ENCODE peak calls at places on chromosome 18, in nine cellular contexts. One of them, this sample, is unnamed.

GRCh38 chr18:44815108-44815507 is 134.4 kb downstream of the SETBP1 start:
- DNase-seq in body of pancreas: no peak
- DNase-seq in hepatocyte: no peak
- DNase-seq in fibroblast of pulmonary artery: no peak
- DNase-seq in GM23338: no peak
- DNase-seq in GM13977: no peak
- DNase-seq in MCF 10A: no peak
- DNase-seq in fibroblast of lung: no peak
- DNase-seq in GM10248: no peak
- DNase-seq in this sample: no peak

GRCh38 chr18:56315363-56315762 is 323.0 kb downstream of the TXNL1 start:
- DNase-seq in hepatocyte: no peak
- DNase-seq in body of pancreas: no peak
- DNase-seq in GM23338: no peak
- DNase-seq in fibroblast of pulmonary artery: peak
- DNase-seq in GM10248: no peak
- DNase-seq in fibroblast of lung: peak
- DNase-seq in GM13977: no peak
- DNase-seq in MCF 10A: peak
- DNase-seq in this sample: no peak

GRCh38 chr18:10057808-10058791 is 144.3 kb downstream of the VAPA start:
- DNase-seq in fibroblast of pulmonary artery: peak
- DNase-seq in GM10248: no peak
- DNase-seq in MCF 10A: peak
- DNase-seq in GM23338: no peak
- DNase-seq in GM13977: no peak
- DNase-seq in fibroblast of lung: peak
- DNase-seq in hepatocyte: peak
- DNase-seq in body of pancreas: peak
- DNase-seq in this sample: no peak

GRCh38 chr18:13434854-13435253 is 216.3 kb downstream of the LDLRAD4 start:
- DNase-seq in hepatocyte: no peak
- DNase-seq in fibroblast of lung: no peak
- DNase-seq in body of pancreas: no peak
- DNase-seq in GM13977: no peak
- DNase-seq in GM23338: no peak
- DNase-seq in MCF 10A: no peak
- DNase-seq in fibroblast of pulmonary artery: no peak
- DNase-seq in GM10248: no peak
- DNase-seq in this sample: no peak

GRCh38 chr18:36592282-36592681 is 236.5 kb downstream of the TPGS2 start:
- DNase-seq in fibroblast of lung: peak
- DNase-seq in body of pancreas: no peak
- DNase-seq in MCF 10A: no peak
- DNase-seq in GM23338: no peak
- DNase-seq in hepatocyte: no peak
- DNase-seq in GM13977: no peak
- DNase-seq in fibroblast of pulmonary artery: no peak
- DNase-seq in GM10248: no peak
- DNase-seq in this sample: no peak

GRCh38 chr18:49664086-49664890 is 102.4 kb downstream of the LIPG start:
- DNase-seq in GM10248: no peak
- DNase-seq in hepatocyte: no peak
- DNase-seq in fibroblast of lung: no peak
- DNase-seq in MCF 10A: no peak
- DNase-seq in fibroblast of pulmonary artery: peak
- DNase-seq in GM13977: no peak
- DNase-seq in GM23338: peak
- DNase-seq in body of pancreas: no peak
- DNase-seq in this sample: peak

GRCh38 chr18:60372598-60372997 is at the start of gene MC4R:
- DNase-seq in GM23338: peak
- DNase-seq in fibroblast of pulmonary artery: peak
- DNase-seq in body of pancreas: no peak
- DNase-seq in fibroblast of lung: peak
- DNase-seq in GM13977: no peak
- DNase-seq in MCF 10A: no peak
- DNase-seq in GM10248: no peak
- DNase-seq in hepatocyte: peak
- DNase-seq in this sample: peak

GRCh38 chr18:24631238-24632025 is 171.0 kb downstream of the HRH4 start:
- DNase-seq in GM13977: no peak
- DNase-seq in fibroblast of pulmonary artery: no peak
- DNase-seq in GM10248: no peak
- DNase-seq in MCF 10A: no peak
- DNase-seq in GM23338: peak
- DNase-seq in fibroblast of lung: peak
- DNase-seq in hepatocyte: no peak
- DNase-seq in body of pancreas: no peak
- DNase-seq in this sample: peak

GRCh38 chr18:31161757-31162418 is 768 bp downstream of the DSC1 start:
- DNase-seq in fibroblast of lung: peak
- DNase-seq in hepatocyte: no peak
- DNase-seq in body of pancreas: no peak
- DNase-seq in GM13977: no peak
- DNase-seq in fibroblast of pulmonary artery: no peak
- DNase-seq in GM23338: no peak
- DNase-seq in MCF 10A: no peak
- DNase-seq in GM10248: no peak
- DNase-seq in this sample: no peak

GRCh38 chr18:13427354-13427753 is 208.8 kb downstream of the LDLRAD4 start:
- DNase-seq in GM23338: no peak
- DNase-seq in body of pancreas: no peak
- DNase-seq in fibroblast of lung: no peak
- DNase-seq in GM10248: no peak
- DNase-seq in GM13977: no peak
- DNase-seq in MCF 10A: no peak
- DNase-seq in fibroblast of pulmonary artery: no peak
- DNase-seq in hepatocyte: no peak
- DNase-seq in this sample: no peak

GRCh38 chr18:46732801-46733200 is 24.1 kb downstream of the ST8SIA5 start:
- DNase-seq in GM13977: no peak
- DNase-seq in fibroblast of lung: no peak
- DNase-seq in GM23338: no peak
- DNase-seq in MCF 10A: no peak
- DNase-seq in GM10248: no peak
- DNase-seq in body of pancreas: no peak
- DNase-seq in fibroblast of pulmonary artery: no peak
- DNase-seq in hepatocyte: no peak
- DNase-seq in this sample: no peak

GRCh38 chr18:11279461-11279860 is 130.1 kb upstream of the PIEZO2 start:
- DNase-seq in GM13977: no peak
- DNase-seq in MCF 10A: no peak
- DNase-seq in fibroblast of lung: no peak
- DNase-seq in GM10248: no peak
- DNase-seq in body of pancreas: no peak
- DNase-seq in fibroblast of pulmonary artery: no peak
- DNase-seq in hepatocyte: no peak
- DNase-seq in GM23338: no peak
- DNase-seq in this sample: no peak

GRCh38 chr18:26450989-26451682 is 97.2 kb downstream of the KCTD1 start:
- DNase-seq in MCF 10A: no peak
- DNase-seq in fibroblast of pulmonary artery: no peak
- DNase-seq in GM13977: no peak
- DNase-seq in body of pancreas: no peak
- DNase-seq in GM10248: no peak
- DNase-seq in hepatocyte: no peak
- DNase-seq in fibroblast of lung: no peak
- DNase-seq in GM23338: no peak
- DNase-seq in this sample: no peak

GRCh38 chr18:80172056-80172455 is 63.0 kb downstream of the ADNP2 start:
- DNase-seq in fibroblast of lung: peak
- DNase-seq in MCF 10A: no peak
- DNase-seq in GM13977: no peak
- DNase-seq in GM23338: no peak
- DNase-seq in fibroblast of pulmonary artery: no peak
- DNase-seq in hepatocyte: no peak
- DNase-seq in GM10248: no peak
- DNase-seq in body of pancreas: no peak
- DNase-seq in this sample: no peak

GRCh38 chr18:10519366-10519765 is 6.5 kb upstream of the NAPG start:
- DNase-seq in fibroblast of lung: peak
- DNase-seq in fibroblast of pulmonary artery: peak
- DNase-seq in hepatocyte: no peak
- DNase-seq in body of pancreas: no peak
- DNase-seq in GM10248: no peak
- DNase-seq in GM23338: no peak
- DNase-seq in GM13977: no peak
- DNase-seq in MCF 10A: no peak
- DNase-seq in this sample: no peak

GRCh38 chr18:9101730-9102390 is 639 bp upstream of the NDUFV2 start:
- DNase-seq in fibroblast of lung: peak
- DNase-seq in GM13977: peak
- DNase-seq in hepatocyte: peak
- DNase-seq in MCF 10A: peak
- DNase-seq in fibroblast of pulmonary artery: peak
- DNase-seq in GM10248: peak
- DNase-seq in body of pancreas: peak
- DNase-seq in GM23338: no peak
- DNase-seq in this sample: no peak

GRCh38 chr18:70420151-70420898 is 131.5 kb downstream of the SOCS6 start:
- DNase-seq in body of pancreas: no peak
- DNase-seq in GM23338: no peak
- DNase-seq in GM13977: no peak
- DNase-seq in fibroblast of pulmonary artery: peak
- DNase-seq in MCF 10A: peak
- DNase-seq in GM10248: no peak
- DNase-seq in fibroblast of lung: peak
- DNase-seq in hepatocyte: no peak
- DNase-seq in this sample: no peak

GRCh38 chr18:48013162-48013561 is 82.7 kb upstream of the SMAD2 start:
- DNase-seq in body of pancreas: no peak
- DNase-seq in fibroblast of lung: no peak
- DNase-seq in fibroblast of pulmonary artery: no peak
- DNase-seq in GM10248: no peak
- DNase-seq in GM13977: no peak
- DNase-seq in MCF 10A: no peak
- DNase-seq in GM23338: no peak
- DNase-seq in hepatocyte: no peak
- DNase-seq in this sample: no peak

GRCh38 chr18:45357681-45358470 is 257.4 kb upstream of the SLC14A2 start:
- DNase-seq in body of pancreas: peak
- DNase-seq in fibroblast of lung: peak
- DNase-seq in GM13977: no peak
- DNase-seq in GM10248: no peak
- DNase-seq in hepatocyte: no peak
- DNase-seq in GM23338: no peak
- DNase-seq in fibroblast of pulmonary artery: no peak
- DNase-seq in MCF 10A: no peak
- DNase-seq in this sample: no peak

GRCh38 chr18:9147440-9148238 is 11.1 kb downstream of the ANKRD12 start:
- DNase-seq in body of pancreas: peak
- DNase-seq in fibroblast of pulmonary artery: peak
- DNase-seq in MCF 10A: peak
- DNase-seq in hepatocyte: peak
- DNase-seq in GM13977: peak
- DNase-seq in fibroblast of lung: peak
- DNase-seq in GM23338: peak
- DNase-seq in GM10248: peak
- DNase-seq in this sample: no peak

GRCh38 chr18:3998698-3999333 is 456.3 kb downstream of the DLGAP1 start:
- DNase-seq in GM10248: no peak
- DNase-seq in GM23338: peak
- DNase-seq in body of pancreas: no peak
- DNase-seq in fibroblast of lung: peak
- DNase-seq in MCF 10A: peak
- DNase-seq in hepatocyte: peak
- DNase-seq in GM13977: no peak
- DNase-seq in fibroblast of pulmonary artery: peak
- DNase-seq in this sample: no peak
- TF ChIP-seq CTCF in GM10248: peak
- TF ChIP-seq CTCF in GM23338: peak
- TF ChIP-seq CTCF in body of pancreas: peak
- TF ChIP-seq CTCF in fibroblast of lung: peak
- TF ChIP-seq CTCF in MCF 10A: peak
- TF ChIP-seq CTCF in hepatocyte: peak
- TF ChIP-seq CTCF in GM13977: peak
- TF ChIP-seq CTCF in fibroblast of pulmonary artery: peak
- TF ChIP-seq CTCF in this sample: peak

GRCh38 chr18:73670046-73670445 is 477.6 kb downstream of the FBXO15 start:
- DNase-seq in GM23338: no peak
- DNase-seq in GM13977: no peak
- DNase-seq in body of pancreas: no peak
- DNase-seq in hepatocyte: no peak
- DNase-seq in fibroblast of pulmonary artery: no peak
- DNase-seq in MCF 10A: no peak
- DNase-seq in GM10248: no peak
- DNase-seq in fibroblast of lung: no peak
- DNase-seq in this sample: no peak
- TF ChIP-seq CTCF in GM23338: no peak
- TF ChIP-seq CTCF in GM13977: no peak
- TF ChIP-seq CTCF in body of pancreas: no peak
- TF ChIP-seq CTCF in hepatocyte: no peak
- TF ChIP-seq CTCF in fibroblast of pulmonary artery: no peak
- TF ChIP-seq CTCF in MCF 10A: no peak
- TF ChIP-seq CTCF in GM10248: no peak
- TF ChIP-seq CTCF in fibroblast of lung: no peak
- TF ChIP-seq CTCF in this sample: no peak

GRCh38 chr18:459801-460200 is 40.7 kb downstream of the COLEC12 start:
- DNase-seq in hepatocyte: no peak
- DNase-seq in GM13977: no peak
- DNase-seq in GM10248: no peak
- DNase-seq in fibroblast of pulmonary artery: no peak
- DNase-seq in GM23338: no peak
- DNase-seq in body of pancreas: no peak
- DNase-seq in MCF 10A: no peak
- DNase-seq in fibroblast of lung: no peak
- DNase-seq in this sample: no peak
- TF ChIP-seq CTCF in hepatocyte: no peak
- TF ChIP-seq CTCF in GM13977: no peak
- TF ChIP-seq CTCF in GM10248: no peak
- TF ChIP-seq CTCF in fibroblast of pulmonary artery: no peak
- TF ChIP-seq CTCF in GM23338: no peak
- TF ChIP-seq CTCF in body of pancreas: no peak
- TF ChIP-seq CTCF in MCF 10A: no peak
- TF ChIP-seq CTCF in fibroblast of lung: no peak
- TF ChIP-seq CTCF in this sample: no peak

GRCh38 chr18:33833847-33834246 is 255.8 kb downstream of the ASXL3 start:
- DNase-seq in hepatocyte: no peak
- DNase-seq in GM10248: no peak
- DNase-seq in fibroblast of lung: no peak
- DNase-seq in GM23338: no peak
- DNase-seq in MCF 10A: no peak
- DNase-seq in GM13977: no peak
- DNase-seq in fibroblast of pulmonary artery: no peak
- DNase-seq in body of pancreas: no peak
- DNase-seq in this sample: no peak
- TF ChIP-seq CTCF in hepatocyte: no peak
- TF ChIP-seq CTCF in GM10248: no peak
- TF ChIP-seq CTCF in fibroblast of lung: no peak
- TF ChIP-seq CTCF in GM23338: peak
- TF ChIP-seq CTCF in MCF 10A: no peak
- TF ChIP-seq CTCF in GM13977: peak
- TF ChIP-seq CTCF in fibroblast of pulmonary artery: no peak
- TF ChIP-seq CTCF in body of pancreas: no peak
- TF ChIP-seq CTCF in this sample: no peak